ENCODE peak calls at places on chromosome 10, in four cellular contexts. U is Calu3, V is DMS 273 treated with DMSO at 0.1 percent for 48 hours, R is hypothalamus. H is an unnamed sample.

GRCh38 chr10:103284170-103284569 is 7.2 kb downstream of the INA start:
- DNase-seq in U (no peak), V (no peak), R (no peak), H (no peak)

GRCh38 chr10:3077940-3078630 is 10.7 kb downstream of the PFKP start:
- DNase-seq in U (peak), V (peak), R (no peak), H (no peak)

GRCh38 chr10:115945696-115946445 is 327.1 kb downstream of the GFRA1 start:
- DNase-seq in U (no peak), V (no peak), R (no peak), H (no peak)

GRCh38 chr10:13099144-13099665 is 758 bp upstream of the OPTN start:
- DNase-seq in U (peak), V (peak), R (peak), H (peak)

GRCh38 chr10:101146392-101147251 is 15.5 kb downstream of the TLX1 start:
- DNase-seq in U (no peak), V (no peak), R (no peak), H (peak)

GRCh38 chr10:118721005-118721876 is 33.5 kb downstream of the CACUL1 start:
- DNase-seq in U (peak), V (peak), R (no peak), H (peak)

GRCh38 chr10:4816966-4817365 is 9.0 kb upstream of the AKR1E2 start:
- DNase-seq in U (no peak), V (no peak), R (no peak), H (no peak)

GRCh38 chr10:119049777-119050176 is 20.3 kb downstream of the NANOS1 start:
- DNase-seq in U (no peak), V (no peak), R (no peak), H (peak)

GRCh38 chr10:133013478-133013877 is 71.1 kb upstream of the CFAP46 start:
- DNase-seq in U (peak), V (no peak), R (no peak), H (no peak)

GRCh38 chr10:127577376-127577775 is 28.3 kb downstream of the NPS start:
- DNase-seq in U (no peak), V (peak), R (no peak), H (no peak)

GRCh38 chr10:126459878-126460481 is 71.7 kb upstream of the ADAM12 start:
- DNase-seq in U (peak), V (no peak), R (no peak), H (peak)

GRCh38 chr10:110016037-110016436 is 8.3 kb downstream of the ADD3 start:
- DNase-seq in U (no peak), V (no peak), R (no peak), H (peak)

GRCh38 chr10:103929396-103929921 is 11.5 kb upstream of the STN1 start:
- DNase-seq in U (no peak), V (no peak), R (no peak), H (no peak)